ENCODE peak calls at places on chromosomes 11 and 22, in eight cellular contexts. E is CD4-positive, CD25-positive, alpha-beta regulatory T cell; J is mucosa of descending colon; C is thyroid gland; D is tibial nerve; T is MM.1S; K is keratinocyte; Y is naive thymus-derived CD4-positive, alpha-beta T cell. A is an unnamed sample. For H3K36me3 and H3K4me1, the result is how much of the 10 kb centered on the place peaks cover.

GRCh38 chr11:2398664-2399355 is 1.7 kb upstream of the TSSC4 start:
- DNase-seq in D (no peak), Y (no peak), T (no peak), K (no peak), C (no peak), J (no peak), E (no peak), A (no peak)

GRCh38 chr11:134878785-134879184 is 466.7 kb upstream of the B3GAT1 start:
- DNase-seq in C (no peak), J (no peak), E (no peak), K (no peak), Y (no peak), D (no peak), T (no peak), A (no peak)

GRCh38 chr11:35006389-35007128 is 90.1 kb downstream of the PDHX start:
- DNase-seq in K (no peak), T (peak), D (no peak), E (no peak), Y (peak), C (no peak), J (no peak), A (no peak)

GRCh38 chr11:76659672-76660532 is 10.6 kb downstream of the LRRC32 start:
- DNase-seq in Y (no peak), D (no peak), K (no peak), C (no peak), J (no peak), T (no peak), E (no peak), A (no peak)

GRCh38 chr11:35146074-35146521 is 7.1 kb downstream of the CD44 start:
- DNase-seq in C (no peak), K (no peak), Y (peak), E (no peak), D (no peak), J (no peak), T (peak), A (no peak)

GRCh38 chr11:3687399-3687798 is 16.2 kb upstream of the CHRNA10 start:
- DNase-seq in J (no peak), E (no peak), Y (no peak), T (no peak), K (no peak), C (no peak), D (no peak), A (no peak)

GRCh38 chr11:90805172-90805571 is 582.3 kb upstream of the CHORDC1 start:
- DNase-seq in E (no peak), D (no peak), T (no peak), J (no peak), K (peak), C (no peak), Y (no peak), A (no peak)

GRCh38 chr11:79488286-79488685 is 47.5 kb upstream of the TENM4 start:
- DNase-seq in C (no peak), T (no peak), D (no peak), J (no peak), K (no peak), E (no peak), Y (no peak), A (no peak)

GRCh38 chr11:113197456-113197855 is 116.9 kb upstream of the TTC12 start:
- DNase-seq in J (no peak), E (no peak), T (no peak), K (no peak), C (no peak), Y (no peak), D (no peak), A (no peak)

GRCh38 chr11:120389693-120390584 is 53.7 kb downstream of the ARHGEF12 start:
- DNase-seq in C (no peak), D (no peak), T (no peak), K (no peak), J (no peak), E (no peak), Y (no peak), A (no peak)

GRCh38 chr22:37735054-37735453 is 38.2 kb downstream of the TRIOBP start:
- DNase-seq in E (no peak), K (no peak), Y (no peak), T (no peak), J (peak), C (peak), D (peak), A (no peak)

GRCh38 chr11:64314805-64315561 is 2.4 kb downstream of the TRMT112 start:
- DNase-seq in E (no peak), C (no peak), T (no peak), K (no peak), D (no peak), J (no peak), Y (no peak), A (no peak)

GRCh38 chr11:112017538-112017937 is 7.7 kb upstream of the DLAT start:
- DNase-seq in J (no peak), C (no peak), Y (no peak), E (no peak), K (no peak), T (no peak), D (no peak), A (no peak)

GRCh38 chr11:94183886-94184264 is 55.2 kb downstream of the PANX1 start:
- DNase-seq in E (no peak), C (peak), K (peak), D (peak), J (peak), T (no peak), Y (peak), A (peak)

GRCh38 chr11:18100926-18101656 is 4.8 kb downstream of the SAAL1 start:
- DNase-seq in T (no peak), E (no peak), D (no peak), K (no peak), Y (no peak), C (no peak), J (no peak), A (no peak)

GRCh38 chr11:28144808-28145207 is 36.6 kb downstream of the METTL15 start:
- DNase-seq in E (no peak), T (no peak), K (no peak), C (no peak), J (peak), Y (no peak), D (no peak), A (no peak)

GRCh38 chr22:30160926-30161546 is 80.8 kb downstream of the HORMAD2 start:
- DNase-seq in D (no peak), Y (no peak), C (no peak), E (peak), J (no peak), T (no peak), K (no peak), A (no peak)

GRCh38 chr11:48082771-48083170 is 102.4 kb downstream of the PTPRJ start:
- DNase-seq in E (no peak), C (no peak), K (no peak), J (no peak), T (no peak), Y (no peak), D (no peak), A (no peak)

GRCh38 chr11:67644042-67644441 is 4.5 kb upstream of the TBX10 start:
- DNase-seq in Y (no peak), J (no peak), D (no peak), T (no peak), C (no peak), E (no peak), K (no peak), A (peak)

GRCh38 chr22:38981659-38982007 is 514 bp upstream of the APOBEC3B start:
- DNase-seq in K (no peak), E (no peak), D (no peak), Y (no peak), T (no peak), C (peak), J (no peak), A (no peak)

GRCh38 chr22:41030891-41031290 is 61.5 kb upstream of the EP300 start:
- DNase-seq in E (no peak), J (no peak), Y (no peak), C (no peak), T (no peak), D (no peak), K (no peak), A (no peak)

GRCh38 chr22:20095521-20095920 is 15.5 kb downstream of the DGCR8 start:
- DNase-seq in K (no peak), D (no peak), Y (no peak), C (no peak), J (no peak), E (no peak), T (no peak), A (no peak)

GRCh38 chr11:76625787-76626186 is 44.8 kb downstream of the LRRC32 start:
- DNase-seq in J (no peak), T (no peak), K (no peak), D (no peak), C (no peak), E (no peak), Y (no peak), A (no peak)

GRCh38 chr22:48923909-48924475 is 903.7 kb downstream of the BRD1 start:
- DNase-seq in K (no peak), C (no peak), E (no peak), D (no peak), J (no peak), T (no peak), Y (no peak), A (no peak)

GRCh38 chr11:68026391-68027105 is 3.9 kb upstream of the NDUFS8 start:
- DNase-seq in J (no peak), T (no peak), E (no peak), C (no peak), K (no peak), D (no peak), Y (no peak), A (no peak)

GRCh38 chr11:133903056-133903455 is 53.7 kb downstream of the IGSF9B start:
- DNase-seq in Y (no peak), C (no peak), K (no peak), T (no peak), E (no peak), D (no peak), J (no peak), A (no peak)

GRCh38 chr22:17536269-17536668 is 27.0 kb upstream of the SLC25A18 start:
- DNase-seq in T (no peak), D (no peak), C (peak), E (no peak), J (no peak), Y (no peak), K (no peak), A (no peak)
- H3K36me3 ChIP-seq in T (under half), D (under half), C (under half), E (under half), J (under half), Y (under half), K (under half), A (under half)

GRCh38 chr11:1303973-1304372 is 5.5 kb downstream of the TOLLIP start:
- DNase-seq in E (no peak), T (no peak), K (no peak), Y (no peak), C (peak), D (no peak), J (peak), A (no peak)

GRCh38 chr11:1302041-1302460 is 7.4 kb downstream of the TOLLIP start:
- DNase-seq in E (no peak), Y (no peak), C (no peak), T (no peak), D (no peak), J (no peak), K (no peak), A (no peak)

GRCh38 chr11:1302461-1303073 is 6.9 kb downstream of the TOLLIP start:
- DNase-seq in D (no peak), T (no peak), J (no peak), K (no peak), E (no peak), Y (no peak), C (peak), A (no peak)

GRCh38 chr11:1304376-1304775 is 5.1 kb downstream of the TOLLIP start:
- DNase-seq in K (no peak), C (no peak), Y (no peak), D (no peak), J (peak), T (no peak), E (no peak), A (no peak)

DNA sequence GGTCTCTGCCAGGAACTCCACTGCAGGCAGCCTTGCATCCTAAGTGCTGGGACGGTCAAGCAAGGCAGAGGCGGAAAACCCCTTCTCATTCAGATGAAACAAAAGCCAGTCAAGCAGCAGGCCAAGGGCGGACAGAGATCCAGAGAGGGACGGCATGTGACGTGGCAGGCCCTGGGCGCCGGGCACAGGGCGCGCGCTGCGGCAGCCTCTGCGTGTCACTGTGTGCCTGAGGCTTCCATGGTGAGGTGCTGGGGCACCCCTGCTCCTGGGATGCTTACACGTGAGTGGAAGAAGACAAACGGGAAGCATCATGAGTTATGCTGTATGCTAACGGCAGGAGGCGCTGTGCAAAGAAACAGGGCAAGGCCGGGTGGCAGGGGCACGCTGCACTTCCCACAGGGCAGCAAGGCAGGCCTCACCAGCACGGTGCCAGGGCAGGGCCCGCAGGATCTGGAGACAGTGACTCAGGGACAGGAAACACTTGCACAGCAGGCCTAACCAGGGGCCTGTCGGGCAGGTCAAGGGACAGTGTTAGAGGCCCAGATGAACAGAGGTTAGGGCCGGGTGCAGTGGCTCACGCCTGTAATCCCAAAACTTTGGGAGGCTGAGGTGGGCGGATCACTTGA is 6.1 kb downstream of the TOLLIP start:
- DNase-seq in J (no peak), C (peak), Y (no peak), D (no peak), K (peak), T (no peak), E (no peak), A (no peak)
- H3K4me1 ChIP-seq in J (half or more), C (half or more), Y (under half), D (half or more), K (half or more), T (under half), E (under half), A (under half)

GRCh38 chr22:50445071-50445879 is 29.6 kb downstream of the SBF1 start:
- DNase-seq in J (no peak), D (no peak), C (peak), K (no peak), E (no peak), Y (no peak), T (no peak), A (peak)
- H3K36me3 ChIP-seq in J (under half), D (half or more), C (under half), K (under half), E (under half), Y (under half), T (under half), A (under half)

DNA sequence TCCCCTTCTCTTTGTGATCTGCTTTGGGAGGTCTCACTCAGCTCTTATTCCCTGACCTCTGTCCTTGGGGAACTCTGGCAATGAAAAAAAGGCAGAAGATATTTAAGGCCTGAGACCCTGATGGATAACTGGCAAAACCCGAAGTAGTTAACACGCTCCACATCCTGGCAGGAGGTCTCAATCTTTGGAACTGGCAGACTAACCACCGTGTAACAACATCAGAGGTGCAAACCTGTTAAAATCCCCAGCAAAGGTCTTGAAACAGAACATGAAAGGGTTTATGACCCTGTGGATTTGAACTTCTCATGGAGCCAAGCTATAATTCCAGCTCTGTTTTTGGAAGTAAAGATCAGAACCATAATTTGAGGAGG is 160.3 kb downstream of the DBX1 start:
- DNase-seq in K (no peak), D (no peak), C (no peak), E (no peak), J (no peak), Y (no peak), T (no peak), A (no peak)
- H3K4me1 ChIP-seq in K (under half), D (under half), C (under half), E (under half), J (under half), Y (under half), T (under half), A (under half)

DNA sequence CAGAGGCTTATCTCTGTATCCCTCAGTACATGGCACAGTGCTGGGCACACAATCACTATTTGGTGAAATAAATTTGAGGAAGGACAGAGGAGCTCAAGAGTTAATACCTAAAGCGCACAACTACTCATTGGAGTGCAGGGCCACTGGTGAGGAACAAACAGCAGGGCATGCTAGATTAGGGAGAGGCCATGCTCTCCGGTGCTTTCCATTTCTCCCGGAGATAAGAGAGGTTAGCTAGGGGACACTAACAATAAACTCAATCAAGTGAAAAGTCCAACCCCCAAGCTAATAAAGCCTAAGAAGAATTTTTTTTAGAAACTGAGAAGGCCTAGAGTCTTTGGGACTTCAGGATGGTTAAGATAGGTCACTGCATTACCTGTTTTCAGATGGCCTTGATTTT is 29.1 kb downstream of the NFRKB start:
- DNase-seq in E (no peak), Y (no peak), K (no peak), J (no peak), D (no peak), T (no peak), C (peak), A (no peak)
- H3K36me3 ChIP-seq in E (half or more), Y (under half), K (under half), J (under half), D (half or more), T (under half), C (half or more), A (half or more)

GRCh38 chr22:46292727-46293126 is 3.9 kb upstream of the GTSE1 start:
- DNase-seq in Y (no peak), E (no peak), D (no peak), C (no peak), T (no peak), K (no peak), J (no peak), A (no peak)
- H3K4me1 ChIP-seq in Y (under half), E (under half), D (under half), C (under half), T (under half), K (under half), J (under half), A (under half)

GRCh38 chr11:70409437-70409836 is 11.1 kb downstream of the CTTN start:
- DNase-seq in Y (no peak), D (no peak), K (no peak), C (no peak), J (no peak), E (no peak), T (no peak), A (no peak)

GRCh38 chr11:70410276-70410675 is 11.9 kb downstream of the CTTN start:
- DNase-seq in K (no peak), D (no peak), T (no peak), C (no peak), J (no peak), E (no peak), Y (no peak), A (no peak)

GRCh38 chr11:70411713-70412452 is 13.6 kb downstream of the CTTN start:
- DNase-seq in K (no peak), Y (no peak), D (no peak), C (no peak), J (no peak), T (no peak), E (no peak), A (no peak)

GRCh38 chr11:70407814-70408213 is 9.5 kb downstream of the CTTN start:
- DNase-seq in K (no peak), Y (no peak), E (no peak), D (no peak), C (no peak), T (no peak), J (no peak), A (no peak)

DNA sequence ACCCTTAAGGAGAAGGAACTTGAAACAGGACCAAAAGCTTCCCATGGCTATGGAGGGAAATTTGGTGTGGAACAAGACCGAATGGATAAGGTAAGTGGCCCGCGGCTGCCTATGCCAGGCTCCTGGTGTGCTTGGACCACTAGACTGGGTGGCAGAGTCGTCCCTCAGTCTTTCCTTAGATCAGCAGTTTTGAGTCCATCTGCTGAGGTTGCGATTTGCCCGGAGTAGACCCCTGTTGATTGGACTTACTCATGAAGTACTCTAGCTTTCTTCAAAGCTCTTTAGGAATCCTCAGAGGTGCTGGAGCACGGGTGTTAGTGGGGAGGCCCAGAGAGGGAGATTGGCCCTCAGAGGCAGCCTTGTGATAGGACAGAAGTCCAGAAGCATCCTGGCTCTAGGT is 11.5 kb downstream of the CTTN start:
- DNase-seq in T (no peak), K (no peak), E (no peak), J (no peak), D (no peak), C (no peak), Y (no peak), A (no peak)
- H3K36me3 ChIP-seq in T (under half), K (half or more), E (under half), J (under half), D (half or more), C (half or more), Y (under half), A (half or more)